ENCODE peak calls at places on chromosomes 5 and 9, in seven cellular contexts. One of them, this sample, is unnamed.

GRCh38 chr5:71960196-71960595 is 147.1 kb upstream of the MAP1B start:
- DNase-seq in tibial nerve: no peak
- DNase-seq in heart left ventricle: no peak
- DNase-seq in A549: no peak
- DNase-seq in GM12878: no peak
- DNase-seq in right lobe of liver: no peak
- DNase-seq in endothelial cell of umbilical vein: no peak
- DNase-seq in this sample: no peak

GRCh38 chr5:126492939-126493338 is 69.7 kb downstream of the GRAMD2B start:
- DNase-seq in tibial nerve: no peak
- DNase-seq in heart left ventricle: no peak
- DNase-seq in A549: no peak
- DNase-seq in GM12878: no peak
- DNase-seq in right lobe of liver: no peak
- DNase-seq in endothelial cell of umbilical vein: no peak
- DNase-seq in this sample: no peak

GRCh38 chr9:104313396-104314110 is 190.5 kb upstream of the OR13F1 start:
- DNase-seq in tibial nerve: no peak
- DNase-seq in heart left ventricle: no peak
- DNase-seq in A549: no peak
- DNase-seq in GM12878: no peak
- DNase-seq in right lobe of liver: no peak
- DNase-seq in endothelial cell of umbilical vein: no peak
- DNase-seq in this sample: no peak

GRCh38 chr9:138099803-138100598 is 222.4 kb downstream of the CACNA1B start:
- DNase-seq in tibial nerve: no peak
- DNase-seq in heart left ventricle: peak
- DNase-seq in A549: no peak
- DNase-seq in GM12878: no peak
- DNase-seq in right lobe of liver: peak
- DNase-seq in endothelial cell of umbilical vein: no peak
- DNase-seq in this sample: no peak

GRCh38 chr9:123375725-123376132 is 19.7 kb downstream of the CRB2 start:
- DNase-seq in tibial nerve: no peak
- DNase-seq in heart left ventricle: no peak
- DNase-seq in A549: no peak
- DNase-seq in GM12878: no peak
- DNase-seq in right lobe of liver: no peak
- DNase-seq in endothelial cell of umbilical vein: no peak
- DNase-seq in this sample: peak

GRCh38 chr5:132742626-132743025 is 4.6 kb upstream of the CCNI2 start:
- DNase-seq in tibial nerve: no peak
- DNase-seq in heart left ventricle: no peak
- DNase-seq in A549: no peak
- DNase-seq in GM12878: no peak
- DNase-seq in right lobe of liver: no peak
- DNase-seq in endothelial cell of umbilical vein: no peak
- DNase-seq in this sample: no peak

GRCh38 chr5:179805529-179806249 is 977 bp downstream of the MGAT4B start:
- DNase-seq in tibial nerve: no peak
- DNase-seq in heart left ventricle: peak
- DNase-seq in A549: no peak
- DNase-seq in GM12878: no peak
- DNase-seq in right lobe of liver: peak
- DNase-seq in endothelial cell of umbilical vein: peak
- DNase-seq in this sample: peak

GRCh38 chr9:134418986-134419683 is 92.9 kb downstream of the RXRA start:
- DNase-seq in tibial nerve: no peak
- DNase-seq in heart left ventricle: no peak
- DNase-seq in A549: no peak
- DNase-seq in GM12878: no peak
- DNase-seq in right lobe of liver: no peak
- DNase-seq in endothelial cell of umbilical vein: no peak
- DNase-seq in this sample: no peak

GRCh38 chr5:61599370-61600140 is 267.5 kb downstream of the ZSWIM6 start:
- DNase-seq in tibial nerve: no peak
- DNase-seq in heart left ventricle: no peak
- DNase-seq in A549: peak
- DNase-seq in GM12878: no peak
- DNase-seq in right lobe of liver: no peak
- DNase-seq in endothelial cell of umbilical vein: peak
- DNase-seq in this sample: no peak

GRCh38 chr9:71630371-71630770 is 137.9 kb downstream of the CEMIP2 start:
- DNase-seq in tibial nerve: no peak
- DNase-seq in heart left ventricle: no peak
- DNase-seq in A549: no peak
- DNase-seq in GM12878: no peak
- DNase-seq in right lobe of liver: no peak
- DNase-seq in endothelial cell of umbilical vein: peak
- DNase-seq in this sample: peak

GRCh38 chr9:72542917-72543316 is 21.5 kb downstream of the TMC1 start:
- DNase-seq in tibial nerve: no peak
- DNase-seq in heart left ventricle: no peak
- DNase-seq in A549: no peak
- DNase-seq in GM12878: no peak
- DNase-seq in right lobe of liver: no peak
- DNase-seq in endothelial cell of umbilical vein: peak
- DNase-seq in this sample: no peak

GRCh38 chr5:33649801-33650482 is 209.2 kb downstream of the TARS1 start:
- DNase-seq in tibial nerve: no peak
- DNase-seq in heart left ventricle: no peak
- DNase-seq in A549: no peak
- DNase-seq in GM12878: no peak
- DNase-seq in right lobe of liver: no peak
- DNase-seq in endothelial cell of umbilical vein: no peak
- DNase-seq in this sample: no peak

GRCh38 chr9:34124103-34124502 is 2.4 kb downstream of the DCAF12 start:
- DNase-seq in tibial nerve: no peak
- DNase-seq in heart left ventricle: no peak
- DNase-seq in A549: no peak
- DNase-seq in GM12878: no peak
- DNase-seq in right lobe of liver: no peak
- DNase-seq in endothelial cell of umbilical vein: no peak
- DNase-seq in this sample: peak

GRCh38 chr5:54251981-54252380 is 58.4 kb downstream of the ARL15 start:
- DNase-seq in tibial nerve: no peak
- DNase-seq in heart left ventricle: no peak
- DNase-seq in A549: no peak
- DNase-seq in GM12878: no peak
- DNase-seq in right lobe of liver: no peak
- DNase-seq in endothelial cell of umbilical vein: no peak
- DNase-seq in this sample: no peak

GRCh38 chr9:5488616-5489015 is 21.7 kb upstream of the PDCD1LG2 start:
- DNase-seq in tibial nerve: no peak
- DNase-seq in heart left ventricle: no peak
- DNase-seq in A549: no peak
- DNase-seq in GM12878: no peak
- DNase-seq in right lobe of liver: no peak
- DNase-seq in endothelial cell of umbilical vein: peak
- DNase-seq in this sample: no peak

GRCh38 chr9:128162215-128163026 is 2.4 kb downstream of the BBLN start:
- DNase-seq in tibial nerve: no peak
- DNase-seq in heart left ventricle: peak
- DNase-seq in A549: no peak
- DNase-seq in GM12878: no peak
- DNase-seq in right lobe of liver: no peak
- DNase-seq in endothelial cell of umbilical vein: no peak
- DNase-seq in this sample: no peak

GRCh38 chr9:7811679-7812078 is 12.1 kb upstream of the DMAC1 start:
- DNase-seq in tibial nerve: no peak
- DNase-seq in heart left ventricle: no peak
- DNase-seq in A549: no peak
- DNase-seq in GM12878: no peak
- DNase-seq in right lobe of liver: no peak
- DNase-seq in endothelial cell of umbilical vein: no peak
- DNase-seq in this sample: no peak

GRCh38 chr5:7047862-7048261 is 334.6 kb downstream of the TENT4A start:
- DNase-seq in tibial nerve: no peak
- DNase-seq in heart left ventricle: no peak
- DNase-seq in A549: no peak
- DNase-seq in GM12878: no peak
- DNase-seq in right lobe of liver: no peak
- DNase-seq in endothelial cell of umbilical vein: no peak
- DNase-seq in this sample: no peak

GRCh38 chr5:10457682-10458574 is 16.2 kb downstream of the ROPN1L start:
- DNase-seq in tibial nerve: no peak
- DNase-seq in heart left ventricle: peak
- DNase-seq in A549: no peak
- DNase-seq in GM12878: no peak
- DNase-seq in right lobe of liver: no peak
- DNase-seq in endothelial cell of umbilical vein: no peak
- DNase-seq in this sample: no peak

GRCh38 chr9:4277531-4277991 is 22.3 kb downstream of the GLIS3 start:
- DNase-seq in tibial nerve: no peak
- DNase-seq in heart left ventricle: no peak
- DNase-seq in A549: peak
- DNase-seq in GM12878: no peak
- DNase-seq in right lobe of liver: no peak
- DNase-seq in endothelial cell of umbilical vein: peak
- DNase-seq in this sample: no peak

GRCh38 chr5:16489322-16489791 is 23.8 kb upstream of the ZNF622 start:
- DNase-seq in tibial nerve: peak
- DNase-seq in heart left ventricle: no peak
- DNase-seq in A549: peak
- DNase-seq in GM12878: no peak
- DNase-seq in right lobe of liver: no peak
- DNase-seq in endothelial cell of umbilical vein: peak
- DNase-seq in this sample: peak

GRCh38 chr5:111532873-111533272 is 20.5 kb upstream of the STARD4 start:
- DNase-seq in tibial nerve: no peak
- DNase-seq in heart left ventricle: no peak
- DNase-seq in A549: no peak
- DNase-seq in GM12878: no peak
- DNase-seq in right lobe of liver: no peak
- DNase-seq in endothelial cell of umbilical vein: no peak
- DNase-seq in this sample: no peak

GRCh38 chr5:21254161-21254560 is 1266.2 kb upstream of the CDH18 start:
- DNase-seq in tibial nerve: no peak
- DNase-seq in heart left ventricle: no peak
- DNase-seq in A549: no peak
- DNase-seq in GM12878: no peak
- DNase-seq in right lobe of liver: no peak
- DNase-seq in endothelial cell of umbilical vein: no peak
- DNase-seq in this sample: no peak

GRCh38 chr5:68894673-68895072 is 199.1 kb upstream of the SLC30A5 start:
- DNase-seq in tibial nerve: no peak
- DNase-seq in heart left ventricle: no peak
- DNase-seq in A549: no peak
- DNase-seq in GM12878: no peak
- DNase-seq in right lobe of liver: no peak
- DNase-seq in endothelial cell of umbilical vein: no peak
- DNase-seq in this sample: no peak

GRCh38 chr5:178121450-178122276 is 8.3 kb downstream of the N4BP3 start:
- DNase-seq in tibial nerve: no peak
- DNase-seq in heart left ventricle: peak
- DNase-seq in A549: no peak
- DNase-seq in GM12878: no peak
- DNase-seq in right lobe of liver: no peak
- DNase-seq in endothelial cell of umbilical vein: no peak
- DNase-seq in this sample: no peak

GRCh38 chr9:131125288-131126058 is at the start of gene NUP214:
- DNase-seq in tibial nerve: peak
- DNase-seq in heart left ventricle: peak
- DNase-seq in A549: peak
- DNase-seq in GM12878: peak
- DNase-seq in right lobe of liver: peak
- DNase-seq in endothelial cell of umbilical vein: peak
- DNase-seq in this sample: peak
- TF ChIP-seq POLR2A in tibial nerve: peak
- TF ChIP-seq POLR2A in heart left ventricle: peak
- TF ChIP-seq POLR2A in A549: peak
- TF ChIP-seq POLR2A in GM12878: peak
- TF ChIP-seq POLR2A in right lobe of liver: peak
- TF ChIP-seq POLR2A in endothelial cell of umbilical vein: peak
- TF ChIP-seq POLR2A in this sample: peak

GRCh38 chr9:14347408-14348224 is 33.7 kb upstream of the NFIB start:
- DNase-seq in tibial nerve: no peak
- DNase-seq in heart left ventricle: peak
- DNase-seq in A549: peak
- DNase-seq in GM12878: no peak
- DNase-seq in right lobe of liver: no peak
- DNase-seq in endothelial cell of umbilical vein: peak
- DNase-seq in this sample: peak
- TF ChIP-seq POLR2A in tibial nerve: no peak
- TF ChIP-seq POLR2A in heart left ventricle: peak
- TF ChIP-seq POLR2A in A549: peak
- TF ChIP-seq POLR2A in GM12878: no peak
- TF ChIP-seq POLR2A in right lobe of liver: no peak
- TF ChIP-seq POLR2A in endothelial cell of umbilical vein: peak
- TF ChIP-seq POLR2A in this sample: no peak

GRCh38 chr9:6708732-6709131 is 49.0 kb upstream of the KDM4C start:
- DNase-seq in tibial nerve: no peak
- DNase-seq in heart left ventricle: no peak
- DNase-seq in A549: no peak
- DNase-seq in GM12878: no peak
- DNase-seq in right lobe of liver: no peak
- DNase-seq in endothelial cell of umbilical vein: no peak
- DNase-seq in this sample: peak

DNA sequence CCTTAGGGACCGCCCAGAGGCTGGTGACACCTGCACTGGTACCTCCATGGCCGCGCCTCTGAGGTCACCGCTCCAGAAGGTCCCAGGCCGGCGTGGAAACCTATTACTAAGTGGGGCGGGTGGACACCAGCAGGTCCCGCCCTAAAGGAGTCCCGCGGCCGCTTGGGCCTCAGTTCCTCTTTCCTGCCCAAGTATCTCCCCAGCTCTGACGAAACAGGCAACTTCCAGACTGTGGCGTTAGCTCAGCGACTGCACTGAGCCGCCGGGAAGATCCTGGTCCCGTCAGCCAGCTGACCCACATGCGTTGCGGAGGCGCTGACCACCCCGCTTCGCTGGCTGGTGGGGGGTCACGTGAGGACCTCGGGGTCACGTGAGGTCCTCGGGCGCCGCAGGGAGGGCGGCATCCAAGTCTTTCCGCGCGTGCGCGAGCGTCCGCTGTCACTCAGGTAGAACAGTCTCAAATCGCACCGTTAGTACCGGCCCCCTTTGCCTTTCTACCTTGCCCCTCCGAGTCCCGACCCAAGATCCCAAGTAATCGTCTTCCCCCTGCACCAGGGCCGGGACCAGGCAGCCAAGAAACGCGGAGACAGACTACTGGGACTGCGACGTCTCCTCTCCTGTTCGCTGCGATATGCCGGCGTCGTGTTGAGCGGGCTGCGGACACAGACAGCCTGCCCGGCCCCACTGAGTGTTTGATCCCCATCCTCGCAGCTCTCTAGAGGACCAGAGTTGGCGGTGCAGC is 53.7 kb upstream of the KDM4C start:
- DNase-seq in tibial nerve: peak
- DNase-seq in heart left ventricle: peak
- DNase-seq in A549: peak
- DNase-seq in GM12878: no peak
- DNase-seq in right lobe of liver: peak
- DNase-seq in endothelial cell of umbilical vein: peak
- DNase-seq in this sample: peak
- TF ChIP-seq POLR2A in tibial nerve: peak
- TF ChIP-seq POLR2A in heart left ventricle: peak
- TF ChIP-seq POLR2A in A549: peak
- TF ChIP-seq POLR2A in GM12878: peak
- TF ChIP-seq POLR2A in right lobe of liver: peak
- TF ChIP-seq POLR2A in endothelial cell of umbilical vein: peak
- TF ChIP-seq POLR2A in this sample: peak

GRCh38 chr5:56814963-56815656 is at the start of gene MAP3K1:
- DNase-seq in tibial nerve: peak
- DNase-seq in heart left ventricle: peak
- DNase-seq in A549: peak
- DNase-seq in GM12878: no peak
- DNase-seq in right lobe of liver: peak
- DNase-seq in endothelial cell of umbilical vein: peak
- DNase-seq in this sample: peak
- TF ChIP-seq POLR2A in tibial nerve: no peak
- TF ChIP-seq POLR2A in heart left ventricle: no peak
- TF ChIP-seq POLR2A in A549: peak
- TF ChIP-seq POLR2A in GM12878: peak
- TF ChIP-seq POLR2A in right lobe of liver: peak
- TF ChIP-seq POLR2A in endothelial cell of umbilical vein: no peak
- TF ChIP-seq POLR2A in this sample: no peak

This sample was measured in erythroblast.